ENCODE peak calls at places on chromosomes 4 and X, in five cellular contexts. One of them, this sample, is unnamed.

GRCh38 chr4:150173854-150174398 is 95.7 kb downstream of the DCLK2 start:
- DNase-seq in kidney epithelial cell: no peak
- DNase-seq in hepatocyte: no peak
- DNase-seq in GM12865: no peak
- DNase-seq in omental fat pad: no peak
- DNase-seq in this sample: no peak

GRCh38 chr4:53476232-53477037 is 99.0 kb downstream of the FIP1L1 start:
- DNase-seq in kidney epithelial cell: peak; percentile 87
- DNase-seq in omental fat pad: no peak
- DNase-seq in GM12865: no peak
- DNase-seq in hepatocyte: peak; percentile 35
- DNase-seq in this sample: peak; percentile 99

GRCh38 chr4:1601533-1601835 is 82.6 kb downstream of the FAM53A start:
- DNase-seq in omental fat pad: no peak
- DNase-seq in kidney epithelial cell: no peak
- DNase-seq in GM12865: no peak
- DNase-seq in hepatocyte: no peak
- DNase-seq in this sample: no peak

GRCh38 chrX:2159393-2159792 is 341.4 kb downstream of the DHRSX start:
- DNase-seq in omental fat pad: no peak
- DNase-seq in kidney epithelial cell: no peak
- DNase-seq in hepatocyte: no peak
- DNase-seq in GM12865: no peak
- DNase-seq in this sample: no peak

GRCh38 chr4:182367153-182367552 is 124.0 kb downstream of the TENM3 start:
- DNase-seq in hepatocyte: peak; percentile 30
- DNase-seq in GM12865: no peak
- DNase-seq in kidney epithelial cell: no peak
- DNase-seq in omental fat pad: no peak
- DNase-seq in this sample: no peak

GRCh38 chr4:100190643-100191600 is 654 bp upstream of the DDIT4L start:
- DNase-seq in GM12865: no peak
- DNase-seq in kidney epithelial cell: no peak
- DNase-seq in hepatocyte: peak; percentile 17
- DNase-seq in omental fat pad: no peak
- DNase-seq in this sample: no peak

GRCh38 chrX:41923925-41924693 is 755 bp upstream of the CASK start:
- DNase-seq in kidney epithelial cell: no peak
- DNase-seq in GM12865: peak; percentile 45
- DNase-seq in hepatocyte: peak; percentile 59
- DNase-seq in omental fat pad: no peak
- DNase-seq in this sample: no peak

GRCh38 chr4:106038012-106038411 is 142.7 kb downstream of the NPNT start:
- DNase-seq in hepatocyte: no peak
- DNase-seq in kidney epithelial cell: no peak
- DNase-seq in GM12865: no peak
- DNase-seq in omental fat pad: no peak
- DNase-seq in this sample: no peak

GRCh38 chrX:67893931-67894330 is 350.1 kb downstream of the AR start:
- DNase-seq in kidney epithelial cell: no peak
- DNase-seq in GM12865: no peak
- DNase-seq in hepatocyte: no peak
- DNase-seq in omental fat pad: no peak
- DNase-seq in this sample: no peak

GRCh38 chr4:121791481-121791880 is 9.6 kb upstream of the EXOSC9 start:
- DNase-seq in kidney epithelial cell: no peak
- DNase-seq in hepatocyte: no peak
- DNase-seq in omental fat pad: no peak
- DNase-seq in GM12865: no peak
- DNase-seq in this sample: peak; percentile 84

GRCh38 chr4:3826247-3827172 is 60.3 kb downstream of the ADRA2C start:
- DNase-seq in omental fat pad: no peak
- DNase-seq in hepatocyte: no peak
- DNase-seq in kidney epithelial cell: no peak
- DNase-seq in GM12865: no peak
- DNase-seq in this sample: no peak

GRCh38 chr4:81507530-81507929 is 35.8 kb upstream of the RASGEF1B start:
- DNase-seq in GM12865: no peak
- DNase-seq in kidney epithelial cell: no peak
- DNase-seq in hepatocyte: no peak
- DNase-seq in omental fat pad: no peak
- DNase-seq in this sample: no peak

GRCh38 chr4:139266583-139267257 is 13.3 kb downstream of the MGARP start:
- DNase-seq in omental fat pad: no peak
- DNase-seq in kidney epithelial cell: peak; percentile 49
- DNase-seq in hepatocyte: peak; percentile 79
- DNase-seq in GM12865: peak; percentile 98
- DNase-seq in this sample: peak; percentile 75

GRCh38 chr4:132332932-132333722 is 816.0 kb upstream of the PCDH10 start:
- DNase-seq in hepatocyte: peak; percentile 14
- DNase-seq in omental fat pad: no peak
- DNase-seq in GM12865: no peak
- DNase-seq in kidney epithelial cell: no peak
- DNase-seq in this sample: no peak

GRCh38 chrX:84453351-84454246 is 48.7 kb downstream of the HDX start:
- DNase-seq in GM12865: no peak
- DNase-seq in kidney epithelial cell: no peak
- DNase-seq in omental fat pad: no peak
- DNase-seq in hepatocyte: no peak
- DNase-seq in this sample: no peak

GRCh38 chr4:26858035-26858918 is 2.4 kb upstream of the STIM2 start:
- DNase-seq in GM12865: no peak
- DNase-seq in hepatocyte: no peak
- DNase-seq in kidney epithelial cell: no peak
- DNase-seq in omental fat pad: no peak
- DNase-seq in this sample: no peak

GRCh38 chr4:132001542-132001941 is 1147.6 kb upstream of the PCDH10 start:
- DNase-seq in kidney epithelial cell: peak; percentile 19
- DNase-seq in GM12865: no peak
- DNase-seq in hepatocyte: no peak
- DNase-seq in omental fat pad: no peak
- DNase-seq in this sample: peak; percentile 4

GRCh38 chr4:113288257-113288656 is 238.8 kb downstream of the ANK2 start:
- DNase-seq in kidney epithelial cell: no peak
- DNase-seq in GM12865: peak; percentile 5
- DNase-seq in omental fat pad: no peak
- DNase-seq in hepatocyte: no peak
- DNase-seq in this sample: no peak

GRCh38 chr4:101049549-101050001 is 297.8 kb downstream of the PPP3CA start:
- DNase-seq in kidney epithelial cell: no peak
- DNase-seq in omental fat pad: no peak
- DNase-seq in GM12865: no peak
- DNase-seq in hepatocyte: no peak
- DNase-seq in this sample: no peak

GRCh38 chrX:128436397-128437103 is 384.3 kb upstream of the ACTRT1 start:
- DNase-seq in omental fat pad: no peak
- DNase-seq in GM12865: no peak
- DNase-seq in hepatocyte: no peak
- DNase-seq in kidney epithelial cell: no peak
- DNase-seq in this sample: no peak

GRCh38 chrX:15750611-15751159 is 12.6 kb downstream of the CA5B start:
- DNase-seq in hepatocyte: no peak
- DNase-seq in omental fat pad: no peak
- DNase-seq in GM12865: no peak
- DNase-seq in kidney epithelial cell: no peak
- DNase-seq in this sample: no peak

GRCh38 chrX:121365572-121366161 is 318.3 kb downstream of the GLUD2 start:
- DNase-seq in hepatocyte: peak; percentile 10
- DNase-seq in kidney epithelial cell: no peak
- DNase-seq in GM12865: peak; percentile 16
- DNase-seq in omental fat pad: no peak
- DNase-seq in this sample: no peak

GRCh38 chr4:114727426-114727825 is 128.8 kb downstream of the UGT8 start:
- DNase-seq in omental fat pad: no peak
- DNase-seq in hepatocyte: no peak
- DNase-seq in kidney epithelial cell: no peak
- DNase-seq in GM12865: no peak
- DNase-seq in this sample: no peak

GRCh38 chrX:5748751-5749150 is 479.9 kb downstream of the NLGN4X start:
- DNase-seq in omental fat pad: no peak
- DNase-seq in hepatocyte: peak; percentile 6
- DNase-seq in GM12865: no peak
- DNase-seq in kidney epithelial cell: no peak
- DNase-seq in this sample: no peak

GRCh38 chr4:168498259-168498658 is 1.4 kb downstream of the PALLD start:
- DNase-seq in GM12865: no peak
- DNase-seq in kidney epithelial cell: no peak
- DNase-seq in omental fat pad: no peak
- DNase-seq in hepatocyte: no peak
- DNase-seq in this sample: no peak

GRCh38 chr4:74440356-74440755 is 4.6 kb upstream of the AREG start:
- DNase-seq in kidney epithelial cell: no peak
- DNase-seq in omental fat pad: no peak
- DNase-seq in hepatocyte: no peak
- DNase-seq in GM12865: peak; percentile 6
- DNase-seq in this sample: no peak

GRCh38 chr4:16250665-16251365 is 24.5 kb upstream of the TAPT1 start:
- DNase-seq in GM12865: no peak
- DNase-seq in kidney epithelial cell: peak; percentile 35
- DNase-seq in omental fat pad: no peak
- DNase-seq in hepatocyte: peak; percentile 46
- DNase-seq in this sample: no peak

GRCh38 chr4:67744561-67745283 is 9.5 kb downstream of the GNRHR start:
- DNase-seq in kidney epithelial cell: no peak
- DNase-seq in omental fat pad: no peak
- DNase-seq in GM12865: no peak
- DNase-seq in hepatocyte: no peak
- DNase-seq in this sample: no peak

GRCh38 chrX:18390941-18391538 is 34.4 kb upstream of the CDKL5 start:
- DNase-seq in kidney epithelial cell: peak; percentile 1
- DNase-seq in GM12865: peak; percentile 76
- DNase-seq in hepatocyte: peak; percentile 84
- DNase-seq in omental fat pad: peak; percentile 97
- DNase-seq in this sample: no peak

GRCh38 chr4:169720529-169720928 is 37.2 kb downstream of the HPF1 start:
- DNase-seq in hepatocyte: no peak
- DNase-seq in kidney epithelial cell: no peak
- DNase-seq in omental fat pad: no peak
- DNase-seq in GM12865: no peak
- DNase-seq in this sample: no peak

GRCh38 chr4:169727616-169728015 is 30.1 kb downstream of the HPF1 start:
- DNase-seq in GM12865: no peak
- DNase-seq in hepatocyte: no peak
- DNase-seq in omental fat pad: no peak
- DNase-seq in kidney epithelial cell: no peak
- DNase-seq in this sample: no peak

GRCh38 chr4:169724251-169724650 is 33.5 kb downstream of the HPF1 start:
- DNase-seq in kidney epithelial cell: peak; percentile 10
- DNase-seq in GM12865: no peak
- DNase-seq in omental fat pad: no peak
- DNase-seq in hepatocyte: no peak
- DNase-seq in this sample: peak; percentile 8

DNA sequence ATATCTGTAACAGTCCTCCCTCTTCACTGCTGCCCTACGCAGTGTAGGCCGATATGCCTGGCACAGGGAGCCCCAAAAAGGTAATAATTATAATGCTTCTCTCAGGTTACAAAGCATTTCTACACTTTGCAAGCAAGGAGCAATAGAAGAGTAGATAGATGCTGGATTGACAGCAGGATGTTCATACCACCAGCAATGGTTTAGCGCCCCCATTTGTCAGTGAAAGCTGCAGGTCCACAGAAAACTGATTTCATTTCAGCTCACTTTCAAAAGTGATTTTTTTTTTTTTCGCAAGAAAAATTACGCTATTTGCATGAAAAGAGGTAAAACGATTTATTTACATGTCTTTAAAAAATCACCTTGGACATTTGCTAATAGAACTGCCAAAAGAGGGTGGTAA is 34.5 kb downstream of the HPF1 start:
- DNase-seq in hepatocyte: peak; percentile 23
- DNase-seq in GM12865: no peak
- DNase-seq in omental fat pad: no peak
- DNase-seq in kidney epithelial cell: no peak
- DNase-seq in this sample: no peak
- TF ChIP-seq CTCF in hepatocyte: peak; percentile 34
- TF ChIP-seq CTCF in GM12865: no peak
- TF ChIP-seq CTCF in omental fat pad: no peak
- TF ChIP-seq CTCF in kidney epithelial cell: peak; percentile 20
- TF ChIP-seq CTCF in this sample: peak; percentile 24

DNA sequence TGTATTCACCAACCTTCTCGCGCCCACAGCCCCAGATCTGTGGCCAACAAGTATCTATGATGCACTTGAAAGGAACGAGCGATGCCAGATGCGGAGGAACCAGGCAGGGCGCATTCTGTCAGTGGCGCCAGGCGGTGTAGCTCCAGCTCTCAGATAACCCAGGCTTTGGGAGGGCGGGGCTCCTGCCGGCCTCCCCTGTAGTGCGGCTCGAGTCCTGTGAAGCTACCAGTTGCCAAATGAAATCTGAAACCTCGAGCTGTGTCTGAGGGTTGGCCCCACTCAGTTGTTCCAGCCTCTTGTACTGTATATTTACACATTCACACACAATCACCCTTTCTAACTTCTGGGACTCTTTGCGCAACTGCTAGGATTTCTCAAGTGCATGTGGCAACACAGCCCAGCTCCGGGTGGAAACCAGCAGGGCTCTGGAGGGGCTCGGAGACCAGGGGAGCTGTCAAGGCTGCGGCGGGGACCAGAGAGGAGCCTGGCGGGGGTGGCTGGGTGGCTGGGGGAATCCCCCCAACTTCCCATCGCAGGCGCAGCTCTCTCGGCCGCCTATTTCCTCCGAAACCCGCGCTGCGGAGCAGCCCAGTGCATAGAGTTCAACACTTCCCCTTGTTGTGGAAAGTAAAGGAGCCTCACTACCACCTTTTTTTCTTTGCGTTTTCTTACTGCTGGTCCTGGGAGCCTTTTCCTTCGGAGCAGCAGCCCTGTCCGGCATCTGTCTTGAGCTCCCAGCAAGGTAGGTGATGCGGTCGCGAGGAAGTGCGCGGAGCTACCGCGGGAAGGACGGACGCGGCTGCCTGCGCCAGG is at the start of gene ARHGAP24:
- DNase-seq in omental fat pad: peak; percentile 67
- DNase-seq in hepatocyte: peak; percentile 93
- DNase-seq in kidney epithelial cell: peak; percentile 76
- DNase-seq in GM12865: peak; percentile 89
- DNase-seq in this sample: peak; percentile 85
- TF ChIP-seq CTCF in omental fat pad: no peak
- TF ChIP-seq CTCF in hepatocyte: no peak
- TF ChIP-seq CTCF in kidney epithelial cell: peak; percentile 4
- TF ChIP-seq CTCF in GM12865: no peak
- TF ChIP-seq CTCF in this sample: no peak

DNA sequence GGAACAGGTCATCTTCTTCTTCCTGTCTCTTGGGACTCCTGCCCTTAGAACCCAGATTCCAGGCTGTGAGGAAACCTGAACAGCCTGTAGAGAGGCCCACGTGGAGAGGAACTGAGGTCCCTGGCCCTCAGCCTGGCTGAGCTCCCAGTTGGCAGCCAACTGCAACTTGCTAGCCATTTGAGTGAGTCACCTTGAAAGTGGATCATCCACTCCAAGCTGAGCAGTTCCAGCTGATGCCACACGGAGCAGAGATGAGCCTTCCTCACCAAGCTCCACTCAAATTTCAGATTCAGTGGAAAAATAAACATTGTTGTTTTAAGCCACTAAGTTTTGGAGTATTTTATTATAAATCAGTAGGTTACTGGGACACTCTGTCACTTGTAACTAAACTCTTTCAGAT is 392.5 kb downstream of the BCOR start:
- DNase-seq in kidney epithelial cell: peak; percentile 41
- DNase-seq in GM12865: peak; percentile 1
- DNase-seq in omental fat pad: no peak
- DNase-seq in hepatocyte: peak; percentile 76
- DNase-seq in this sample: peak; percentile 41
- TF ChIP-seq CTCF in kidney epithelial cell: peak; percentile 42
- TF ChIP-seq CTCF in GM12865: no peak
- TF ChIP-seq CTCF in omental fat pad: no peak
- TF ChIP-seq CTCF in hepatocyte: peak; percentile 47
- TF ChIP-seq CTCF in this sample: peak; percentile 65

GRCh38 chrX:131763674-131764073 is 219.8 kb downstream of the OR13H1 start:
- DNase-seq in hepatocyte: no peak
- DNase-seq in kidney epithelial cell: peak; percentile 26
- DNase-seq in GM12865: peak; percentile 72
- DNase-seq in omental fat pad: peak; percentile 67
- DNase-seq in this sample: no peak
- TF ChIP-seq CTCF in hepatocyte: no peak
- TF ChIP-seq CTCF in kidney epithelial cell: peak; percentile 45
- TF ChIP-seq CTCF in GM12865: peak; percentile 25
- TF ChIP-seq CTCF in omental fat pad: no peak
- TF ChIP-seq CTCF in this sample: no peak